ENCODE peak calls at places on chromosomes 4 and X, in four cellular contexts. B is EL, K is Caco-2, D is GM10248. W is an unnamed sample.

GRCh38 chr4:139024686-139025085 is 9.1 kb downstream of the NOCT start:
- DNase-seq in K (no peak), B (no peak), D (no peak), W (no peak)

GRCh38 chr4:3880595-3881120 is 114.5 kb downstream of the ADRA2C start:
- DNase-seq in D (peak; percentile 77), K (peak; percentile 83), B (peak; percentile 53), W (peak; percentile 25)

GRCh38 chrX:30816079-30816478 is 73.0 kb downstream of the TAB3 start:
- DNase-seq in B (no peak), D (no peak), K (no peak), W (no peak)

GRCh38 chrX:45952030-45952429 is 593.2 kb downstream of the ZNF674 start:
- DNase-seq in K (no peak), D (no peak), B (no peak), W (no peak)

GRCh38 chr4:28709821-28710330 is 1849.2 kb downstream of the STIM2 start:
- DNase-seq in D (no peak), K (no peak), B (peak; percentile 40), W (no peak)

GRCh38 chr4:126939401-126939800 is 693.4 kb upstream of the INTU start:
- DNase-seq in D (no peak), K (no peak), B (peak; percentile 77), W (no peak)

GRCh38 chr4:135434936-135435335 is 1233.3 kb upstream of the PABPC4L start:
- DNase-seq in D (no peak), K (no peak), B (peak; percentile 65), W (no peak)

GRCh38 chr4:153018716-153019115 is 82.6 kb downstream of the FHDC1 start:
- DNase-seq in B (no peak), K (no peak), D (no peak), W (no peak)

GRCh38 chr4:137635108-137635507 is 102.8 kb upstream of the PCDH18 start:
- DNase-seq in K (no peak), D (no peak), B (no peak), W (no peak)

GRCh38 chrX:1661048-1661921 is 46.4 kb downstream of the ASMT start:
- DNase-seq in K (no peak), B (no peak), D (peak; percentile 94), W (no peak)

W was measured in RCC 7860.